ENCODE peak calls at places on chromosome 1, in four cellular contexts. R is stimulated activated naive CD8-positive, alpha-beta T cell treated with anti-CD3 and anti-CD28 coated beads, Interleukin-15, amount 100 ng/mL, for 72 hours; T is GM03348; S is Kasumi-1. U is an unnamed sample.

GRCh38 chr1:175742790-175743459 is 470 bp downstream of the TNR start:
- DNase-seq in R (no peak), T (peak), S (peak), U (peak)

GRCh38 chr1:38919075-38919474 is 22.6 kb downstream of the RHBDL2 start:
- DNase-seq in S (no peak), T (no peak), R (no peak), U (no peak)

GRCh38 chr1:244349581-244350001 is 102.1 kb downstream of the ADSS2 start:
- DNase-seq in S (no peak), T (no peak), R (no peak), U (peak)

GRCh38 chr1:16236091-16236494 is 890 bp downstream of the CPLANE2 start:
- DNase-seq in R (peak), T (peak), S (peak), U (no peak)

GRCh38 chr1:205237526-205238484 is 10.1 kb downstream of the TMCC2 start:
- DNase-seq in S (peak), R (no peak), T (no peak), U (peak)

GRCh38 chr1:100387209-100387608 is 34.9 kb downstream of the CDC14A start:
- DNase-seq in S (no peak), T (peak), R (no peak), U (no peak)

GRCh38 chr1:33377013-33377412 is 53.9 kb downstream of the PHC2 start:
- DNase-seq in T (no peak), R (no peak), S (no peak), U (no peak)

GRCh38 chr1:174206148-174206826 is 47.0 kb downstream of the RABGAP1L start:
- DNase-seq in R (no peak), S (peak), T (no peak), U (no peak)

U was measured in OCI-M1.